ENCODE peak calls at places on chromosomes 2 and 18, in seven cellular contexts. C, X, A, P, Q, E and K are unnamed samples. For H3K27me3, the result is how much of the 10 kb centered on the place peaks cover.

GRCh38 chr2:181189932-181190331 is 209.5 kb downstream of the UBE2E3 start:
- DNase-seq in P (no peak), C (no peak), Q (no peak), X (no peak), A (no peak), E (no peak), K (no peak)

GRCh38 chr2:100793982-100794381 is 26.0 kb upstream of the NPAS2 start:
- DNase-seq in P (no peak), A (no peak), E (no peak), Q (no peak), C (no peak), X (no peak), K (no peak)

GRCh38 chr2:127597984-127598380 is 48.0 kb upstream of the GPR17 start:
- DNase-seq in E (no peak), X (no peak), Q (no peak), A (peak), C (no peak), P (no peak), K (no peak)

GRCh38 chr18:51151568-51152511 is 45.6 kb downstream of the MEX3C start:
- DNase-seq in E (no peak), X (no peak), P (no peak), A (no peak), Q (no peak), C (no peak), K (no peak)

GRCh38 chr2:168596881-168597280 is 140.8 kb downstream of the CERS6 start:
- DNase-seq in Q (no peak), P (no peak), X (no peak), C (no peak), A (peak), E (no peak), K (no peak)

GRCh38 chr2:207694811-207695281 is 16.6 kb upstream of the CCNYL1 start:
- DNase-seq in P (no peak), A (peak), X (no peak), C (no peak), Q (no peak), E (no peak), K (no peak)

GRCh38 chr2:68741238-68741637 is 6.6 kb downstream of the ARHGAP25 start:
- DNase-seq in A (no peak), E (no peak), Q (no peak), X (no peak), P (no peak), C (no peak), K (no peak)

GRCh38 chr2:200786826-200787225 is 24.9 kb upstream of the BZW1 start:
- DNase-seq in E (peak), P (no peak), X (no peak), Q (peak), C (no peak), A (peak), K (peak)

GRCh38 chr18:40452599-40452998 is 1502.4 kb upstream of the PIK3C3 start:
- DNase-seq in X (no peak), C (no peak), A (no peak), P (no peak), E (no peak), Q (no peak), K (no peak)

GRCh38 chr2:161017780-161018440 is 142.3 kb upstream of the TANK start:
- DNase-seq in X (no peak), E (no peak), C (no peak), A (no peak), Q (no peak), P (no peak), K (no peak)

GRCh38 chr18:69885841-69886531 is 61.7 kb downstream of the CD226 start:
- DNase-seq in C (no peak), P (no peak), X (no peak), Q (peak), E (no peak), A (no peak), K (no peak)

GRCh38 chr18:50446629-50447028 is 71.8 kb downstream of the SKA1 start:
- DNase-seq in E (no peak), X (no peak), Q (no peak), P (no peak), A (no peak), C (no peak), K (no peak)

GRCh38 chr2:28415010-28415409 is 22.4 kb downstream of the FOSL2 start:
- DNase-seq in X (no peak), Q (no peak), P (no peak), E (no peak), C (no peak), A (no peak), K (no peak)

GRCh38 chr2:128300621-128301020 is 18.0 kb downstream of the HS6ST1 start:
- DNase-seq in Q (no peak), X (peak), E (no peak), C (no peak), P (no peak), A (peak), K (no peak)

GRCh38 chr2:234630676-234631350 is 133.9 kb upstream of the ARL4C start:
- DNase-seq in E (no peak), X (no peak), Q (no peak), C (no peak), P (no peak), A (peak), K (no peak)

GRCh38 chr2:1651131-1652066 is 92.9 kb downstream of the PXDN start:
- DNase-seq in P (no peak), X (no peak), A (no peak), Q (no peak), C (no peak), E (no peak), K (no peak)

GRCh38 chr2:101125374-101125773 is 25.8 kb downstream of the TBC1D8 start:
- DNase-seq in E (no peak), Q (no peak), A (no peak), C (no peak), X (no peak), P (no peak), K (no peak)

GRCh38 chr2:158962074-158962473 is 6.4 kb upstream of the TANC1 start:
- DNase-seq in E (no peak), Q (no peak), P (no peak), A (no peak), C (no peak), X (no peak), K (no peak)

GRCh38 chr2:7915302-7916200 is 766.3 kb upstream of the ID2 start:
- DNase-seq in C (no peak), E (no peak), Q (peak), X (no peak), A (peak), P (no peak), K (peak)

GRCh38 chr2:239803102-239803763 is 221.9 kb downstream of the NDUFA10 start:
- DNase-seq in P (no peak), C (no peak), X (no peak), A (no peak), E (no peak), Q (no peak), K (no peak)

GRCh38 chr2:648476-649424 is 28.5 kb downstream of the TMEM18 start:
- DNase-seq in E (no peak), A (no peak), P (no peak), Q (no peak), X (peak), C (no peak), K (no peak)

GRCh38 chr2:171741189-171741588 is 53.9 kb downstream of the DYNC1I2 start:
- DNase-seq in A (peak), C (no peak), E (no peak), Q (no peak), P (no peak), X (no peak), K (no peak)

GRCh38 chr2:199596549-199596948 is 138.8 kb upstream of the SATB2 start:
- DNase-seq in E (no peak), A (peak), P (no peak), Q (no peak), C (no peak), X (no peak), K (no peak)

GRCh38 chr2:75311993-75312392 is 112.7 kb upstream of the TACR1 start:
- DNase-seq in X (no peak), E (no peak), Q (no peak), A (no peak), P (no peak), C (no peak), K (no peak)

GRCh38 chr2:17588031-17588430 is 47.5 kb downstream of the VSNL1 start:
- DNase-seq in X (no peak), P (no peak), A (no peak), E (no peak), C (no peak), Q (no peak), K (no peak)

GRCh38 chr2:47373747-47374146 is 29.2 kb upstream of the MSH2 start:
- DNase-seq in X (no peak), P (no peak), Q (peak), E (no peak), A (no peak), C (no peak), K (no peak)

GRCh38 chr2:239339726-239340654 is 60.8 kb downstream of the HDAC4 start:
- DNase-seq in Q (no peak), X (no peak), E (no peak), C (no peak), A (no peak), P (no peak), K (no peak)

GRCh38 chr2:85409719-85410583 is at the start of gene CAPG:
- DNase-seq in P (no peak), A (no peak), C (no peak), Q (peak), X (peak), E (no peak), K (no peak)

GRCh38 chr18:26634631-26635030 is 86.3 kb upstream of the KCTD1 start:
- DNase-seq in Q (no peak), C (no peak), E (no peak), X (no peak), A (no peak), P (no peak), K (no peak)

GRCh38 chr18:37571266-37571665 is 5.7 kb upstream of the CELF4 start:
- DNase-seq in A (no peak), X (no peak), P (no peak), E (no peak), C (no peak), Q (no peak), K (no peak)
- H3K27me3 ChIP-seq in A (under half), X (under half), P (under half), E (under half), C (half or more), Q (half or more), K (under half)

DNA sequence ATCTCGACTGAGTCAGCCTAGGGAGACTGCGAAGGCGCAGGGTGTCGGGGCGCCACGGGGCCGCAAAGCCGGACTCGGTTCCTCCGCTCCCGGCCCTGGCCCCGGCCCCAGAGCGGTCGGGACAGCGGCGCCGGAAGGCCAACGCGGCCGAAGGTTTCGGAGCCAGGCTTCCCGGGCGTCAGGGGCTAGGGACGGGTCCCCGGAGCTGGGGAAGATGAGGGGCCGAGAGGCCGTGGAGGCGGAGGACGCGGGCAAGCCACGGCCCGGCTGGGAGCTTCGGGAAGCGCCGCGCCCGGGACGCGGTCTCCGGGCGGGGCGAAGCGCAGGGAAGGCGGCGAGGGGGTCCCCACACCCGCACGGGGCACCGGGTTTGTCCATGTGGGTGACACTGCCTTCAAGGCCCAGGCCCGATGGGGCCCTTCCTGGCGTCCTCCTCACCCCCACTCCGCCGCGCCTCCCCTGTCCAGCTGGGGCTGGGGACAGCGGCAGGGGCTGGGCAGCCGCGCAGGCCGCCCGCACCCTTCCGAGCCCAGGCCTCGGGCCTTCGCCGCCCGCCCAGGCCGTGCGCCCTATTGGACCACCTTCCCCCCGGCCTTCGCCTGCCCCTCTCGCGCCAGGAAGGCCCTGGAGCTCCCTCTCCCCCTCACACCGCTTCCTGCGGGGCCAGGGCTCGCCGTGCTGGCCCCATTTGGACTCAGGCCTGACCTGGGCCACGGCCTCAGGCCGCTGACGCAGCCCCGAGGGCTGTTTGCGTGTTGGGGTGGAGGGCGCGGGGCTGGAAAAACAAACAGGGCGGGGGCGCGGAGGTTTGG is 12.6 kb upstream of the SIX3 start:
- DNase-seq in C (no peak), X (no peak), P (no peak), Q (no peak), A (no peak), E (no peak), K (no peak)
- H3K27me3 ChIP-seq in C (half or more), X (under half), P (under half), Q (half or more), A (half or more), E (half or more), K (half or more)

DNA sequence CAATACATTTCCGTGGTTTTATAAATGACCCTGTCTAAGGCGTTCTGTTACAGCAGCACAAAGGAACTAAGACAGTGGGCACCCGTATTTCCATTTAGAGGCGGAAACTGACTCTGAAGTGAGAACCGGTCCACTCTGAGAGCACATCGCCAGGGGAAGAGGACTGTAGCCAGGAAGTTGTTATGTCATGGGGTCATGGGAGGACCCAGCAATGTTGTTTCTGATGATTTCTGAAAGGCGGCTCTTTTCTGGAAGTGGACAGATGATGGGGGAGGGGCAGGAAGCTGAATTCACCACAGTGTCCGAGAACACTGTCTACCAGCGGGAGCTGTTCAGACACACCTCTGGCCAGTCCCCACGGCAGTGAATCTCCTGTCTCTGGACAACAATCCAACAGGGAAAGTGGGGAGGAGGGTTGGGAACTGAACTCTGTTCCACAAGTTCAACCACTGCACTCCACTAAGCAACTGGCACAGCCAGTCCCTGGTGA is 2.1 kb upstream of the LRRFIP1 start:
- DNase-seq in Q (no peak), X (no peak), E (no peak), A (no peak), P (no peak), C (no peak), K (no peak)
- H3K27me3 ChIP-seq in Q (under half), X (under half), E (under half), A (under half), P (under half), C (under half), K (under half)

DNA sequence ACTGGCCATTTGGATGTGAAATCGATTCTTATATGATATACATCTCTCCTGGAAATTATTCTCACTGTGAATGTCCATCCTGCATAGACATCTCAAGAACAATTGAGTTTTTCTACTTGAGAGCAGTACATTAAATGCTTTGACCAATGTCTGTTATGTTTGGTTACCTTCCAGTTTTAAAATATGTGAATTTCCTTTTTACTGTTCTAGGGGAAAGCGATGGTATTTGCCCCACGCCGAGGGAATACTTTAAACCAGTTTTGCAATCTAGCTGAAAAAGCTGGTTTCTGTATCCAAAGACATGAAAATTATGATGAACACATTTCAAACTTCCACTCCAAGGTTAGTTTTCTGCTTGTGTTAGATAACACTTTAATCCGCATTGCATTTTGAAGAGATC is 175.3 kb upstream of the SIX3 start:
- DNase-seq in C (no peak), P (no peak), Q (no peak), E (no peak), A (no peak), X (no peak), K (no peak)
- H3K27me3 ChIP-seq in C (under half), P (under half), Q (half or more), E (under half), A (under half), X (under half), K (under half)

GRCh38 chr2:19354417-19355022 is 3.9 kb downstream of the OSR1 start:
- DNase-seq in E (no peak), Q (no peak), X (no peak), P (no peak), C (no peak), A (peak), K (no peak)

GRCh38 chr2:19356545-19357382 is 1.7 kb downstream of the OSR1 start:
- DNase-seq in Q (no peak), P (no peak), E (no peak), X (no peak), A (peak), C (no peak), K (no peak)

GRCh38 chr2:19355416-19355821 is 3.0 kb downstream of the OSR1 start:
- DNase-seq in X (no peak), P (no peak), A (peak), C (no peak), Q (no peak), E (no peak), K (no peak)

GRCh38 chr2:19357383-19358241 is 811 bp downstream of the OSR1 start:
- DNase-seq in X (no peak), E (no peak), C (no peak), Q (peak), P (no peak), A (peak), K (no peak)

GRCh38 chr2:19355931-19356544 is 2.4 kb downstream of the OSR1 start:
- DNase-seq in C (no peak), E (no peak), P (no peak), X (no peak), Q (no peak), A (peak), K (no peak)
- H3K27me3 ChIP-seq in C (half or more), E (under half), P (half or more), X (half or more), Q (half or more), A (under half), K (under half)